ENCODE peak calls at places on chromosomes 3 and 15, in four cellular contexts. J is body of pancreas, T is HL-60, Z is RWPE1. A is an unnamed sample.

GRCh38 chr15:58361291-58361759 is 70.5 kb upstream of the LIPC start:
- DNase-seq in T (peak), J (no peak), Z (peak), A (no peak)

GRCh38 chr3:128438488-128439072 is 28.1 kb downstream of the DNAJB8 start:
- DNase-seq in Z (no peak), J (no peak), T (no peak), A (no peak)

GRCh38 chr15:74007820-74008371 is 13.4 kb downstream of the PML start:
- DNase-seq in J (no peak), Z (no peak), T (no peak), A (no peak)

GRCh38 chr3:414063-414462 is 217.5 kb downstream of the CHL1 start:
- DNase-seq in Z (no peak), J (no peak), T (no peak), A (no peak)

GRCh38 chr3:122273498-122273897 is 51.5 kb upstream of the CSTA start:
- DNase-seq in T (no peak), Z (no peak), J (no peak), A (no peak)

GRCh38 chr3:157532529-157533297 is 29.5 kb upstream of the VEPH1 start:
- DNase-seq in Z (peak), J (peak), T (peak), A (no peak)

GRCh38 chr3:177816667-177817208 is 619.5 kb upstream of the TBL1XR1 start:
- DNase-seq in J (peak), T (no peak), Z (peak), A (no peak)

GRCh38 chr15:37109952-37110630 is 9.7 kb upstream of the MEIS2 start:
- DNase-seq in T (no peak), J (peak), Z (no peak), A (no peak)

GRCh38 chr15:89666858-89667705 is 11.8 kb upstream of the KIF7 start:
- DNase-seq in Z (no peak), J (no peak), T (no peak), A (no peak)

GRCh38 chr3:77939726-77940125 is 899.8 kb downstream of the ROBO2 start:
- DNase-seq in T (no peak), J (no peak), Z (no peak), A (no peak)

GRCh38 chr3:55484191-55484644 is 2.9 kb downstream of the WNT5A start:
- DNase-seq in Z (no peak), T (no peak), J (peak), A (no peak)

GRCh38 chr3:55484741-55485207 is 2.3 kb downstream of the WNT5A start:
- DNase-seq in Z (no peak), T (no peak), J (no peak), A (no peak)

GRCh38 chr3:55486101-55486856 is 827 bp downstream of the WNT5A start:
- DNase-seq in J (peak), Z (no peak), T (no peak), A (no peak)

GRCh38 chr3:55486857-55487375 is at the start of gene WNT5A:
- DNase-seq in T (no peak), J (peak), Z (peak), A (no peak)

GRCh38 chr3:55485208-55485791 is 1.8 kb downstream of the WNT5A start:
- DNase-seq in Z (no peak), J (peak), T (peak), A (no peak)
- TF ChIP-seq CTCF in Z (peak), J (peak), T (no peak), A (peak)

DNA sequence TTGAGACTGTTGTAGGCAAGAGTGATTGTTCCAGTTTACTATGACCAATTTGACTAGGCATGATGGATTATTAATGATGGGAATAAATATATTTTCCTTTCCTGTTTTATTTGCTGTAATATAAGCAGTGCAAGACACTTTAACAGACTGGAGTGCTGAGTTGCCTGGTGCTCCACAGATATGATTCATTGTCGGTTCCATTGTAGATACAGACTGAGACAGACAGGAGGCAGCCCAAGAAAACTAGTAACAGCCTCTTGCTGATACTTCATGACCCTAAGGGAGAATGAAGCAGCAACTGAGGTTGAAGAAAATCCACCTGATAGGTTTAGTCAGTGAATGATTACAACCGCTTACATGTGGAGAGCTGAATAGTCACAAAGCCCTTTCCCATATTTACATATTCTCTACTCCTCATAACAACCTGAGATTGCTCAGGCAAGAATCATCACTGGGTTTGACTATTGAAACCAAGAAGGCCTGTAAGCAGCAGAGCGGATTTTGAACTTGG is 235.1 kb upstream of the TPRG1 start:
- DNase-seq in T (no peak), J (no peak), Z (no peak), A (no peak)
- TF ChIP-seq CTCF in T (no peak), J (no peak), Z (no peak), A (no peak)

GRCh38 chr3:151425640-151426336 is 35.1 kb downstream of the IGSF10 start:
- DNase-seq in J (no peak), Z (no peak), T (no peak), A (no peak)

GRCh38 chr3:151419806-151420205 is 35.3 kb upstream of the P2RY12 start:
- DNase-seq in J (no peak), Z (no peak), T (no peak), A (no peak)

GRCh38 chr3:151423091-151423490 is 37.8 kb downstream of the IGSF10 start:
- DNase-seq in J (no peak), Z (no peak), T (no peak), A (no peak)

GRCh38 chr3:151426337-151426648 is 34.6 kb downstream of the IGSF10 start:
- DNase-seq in T (no peak), J (no peak), Z (no peak), A (no peak)

DNA sequence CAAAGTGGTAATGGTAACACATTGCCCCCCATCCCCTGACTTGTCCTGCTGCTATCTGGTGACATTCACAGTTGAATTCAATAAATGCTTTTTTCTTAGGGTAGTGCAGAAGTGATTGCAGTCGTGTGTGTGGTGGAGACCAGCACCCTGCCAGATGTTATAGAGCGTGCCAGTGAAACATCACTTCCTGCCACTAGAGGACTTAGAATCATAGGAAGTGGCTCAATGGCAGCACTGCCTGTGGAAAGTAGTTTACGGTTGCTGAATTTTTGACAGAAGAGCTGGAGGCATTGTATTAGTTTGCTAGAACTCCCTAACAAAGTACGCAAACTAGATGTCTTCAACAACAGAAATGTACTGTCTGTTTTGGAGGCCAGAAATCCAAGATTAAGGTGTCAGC is 37.4 kb upstream of the P2RY12 start:
- DNase-seq in T (no peak), Z (no peak), J (no peak), A (no peak)
- TF ChIP-seq CTCF in T (peak), Z (no peak), J (no peak), A (peak)

GRCh38 chr15:25403771-25404170 is 35.1 kb downstream of the UBE3A start:
- DNase-seq in J (no peak), Z (no peak), T (no peak), A (no peak)

GRCh38 chr15:25406846-25407245 is 32.0 kb downstream of the UBE3A start:
- DNase-seq in Z (no peak), J (no peak), T (no peak), A (no peak)

GRCh38 chr15:25397110-25397509 is 41.7 kb downstream of the UBE3A start:
- DNase-seq in J (no peak), T (no peak), Z (no peak), A (no peak)

GRCh38 chr15:25402342-25402741 is 36.5 kb downstream of the UBE3A start:
- DNase-seq in Z (no peak), J (no peak), T (no peak), A (no peak)

GRCh38 chr15:25401511-25401910 is 37.3 kb downstream of the UBE3A start:
- DNase-seq in T (no peak), J (no peak), Z (no peak), A (no peak)
- TF ChIP-seq CTCF in T (no peak), J (no peak), Z (no peak), A (no peak)

GRCh38 chr3:148773805-148774204 is 53.8 kb upstream of the CPB1 start:
- DNase-seq in J (no peak), Z (no peak), T (no peak), A (no peak)
- TF ChIP-seq CTCF in J (no peak), Z (no peak), T (no peak), A (no peak)

GRCh38 chr3:89155811-89156210 is 48.4 kb downstream of the EPHA3 start:
- DNase-seq in J (no peak), T (no peak), Z (no peak), A (no peak)
- TF ChIP-seq CTCF in J (no peak), T (no peak), Z (no peak), A (no peak)

GRCh38 chr3:12991861-12992281 is 81.4 kb downstream of the IQSEC1 start:
- DNase-seq in T (no peak), Z (no peak), J (peak), A (no peak)

GRCh38 chr3:12994357-12994606 is 78.9 kb downstream of the IQSEC1 start:
- DNase-seq in T (no peak), J (peak), Z (no peak), A (no peak)

GRCh38 chr3:12992629-12993021 is 80.6 kb downstream of the IQSEC1 start:
- DNase-seq in T (no peak), Z (no peak), J (no peak), A (no peak)

GRCh38 chr3:12993623-12994356 is 79.4 kb downstream of the IQSEC1 start:
- DNase-seq in Z (no peak), J (peak), T (no peak), A (no peak)

GRCh38 chr3:12993022-12993622 is 80.1 kb downstream of the IQSEC1 start:
- DNase-seq in J (peak), T (no peak), Z (no peak), A (no peak)
- TF ChIP-seq CTCF in J (no peak), T (no peak), Z (no peak), A (no peak)

GRCh38 chr15:39931615-39932014 is 2.3 kb upstream of the EIF2AK4 start:
- DNase-seq in Z (no peak), J (no peak), T (no peak), A (no peak)
- TF ChIP-seq CTCF in Z (no peak), J (no peak), T (peak), A (no peak)

GRCh38 chr15:41565702-41566101 is 6.7 kb downstream of the TYRO3 start:
- DNase-seq in J (no peak), Z (no peak), T (no peak), A (no peak)

GRCh38 chr15:41566121-41566885 is 7.3 kb downstream of the TYRO3 start:
- DNase-seq in Z (no peak), J (no peak), T (no peak), A (no peak)

GRCh38 chr15:41567870-41568269 is 8.9 kb downstream of the TYRO3 start:
- DNase-seq in J (no peak), Z (no peak), T (no peak), A (no peak)

GRCh38 chr15:41568350-41569017 is 9.5 kb downstream of the TYRO3 start:
- DNase-seq in T (no peak), Z (no peak), J (peak), A (no peak)

DNA sequence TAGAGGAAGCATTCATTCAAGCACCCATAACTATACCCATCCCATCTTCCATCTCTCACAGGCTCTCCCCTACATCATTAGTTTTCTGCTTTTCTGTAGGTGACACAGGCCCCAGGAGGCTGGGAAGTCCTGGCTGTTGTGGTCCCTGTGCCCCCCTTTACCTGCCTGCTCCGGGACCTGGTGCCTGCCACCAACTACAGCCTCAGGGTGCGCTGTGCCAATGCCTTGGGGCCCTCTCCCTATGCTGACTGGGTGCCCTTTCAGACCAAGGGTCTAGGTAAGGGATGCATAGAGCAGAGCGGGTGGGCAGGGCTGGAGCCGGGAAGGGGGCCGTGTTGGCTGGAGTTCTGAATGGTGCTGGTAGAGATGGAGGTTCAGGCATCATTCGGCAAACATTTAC is 8.2 kb downstream of the TYRO3 start:
- DNase-seq in T (no peak), J (no peak), Z (no peak), A (no peak)
- TF ChIP-seq CTCF in T (no peak), J (no peak), Z (no peak), A (no peak)

DNA sequence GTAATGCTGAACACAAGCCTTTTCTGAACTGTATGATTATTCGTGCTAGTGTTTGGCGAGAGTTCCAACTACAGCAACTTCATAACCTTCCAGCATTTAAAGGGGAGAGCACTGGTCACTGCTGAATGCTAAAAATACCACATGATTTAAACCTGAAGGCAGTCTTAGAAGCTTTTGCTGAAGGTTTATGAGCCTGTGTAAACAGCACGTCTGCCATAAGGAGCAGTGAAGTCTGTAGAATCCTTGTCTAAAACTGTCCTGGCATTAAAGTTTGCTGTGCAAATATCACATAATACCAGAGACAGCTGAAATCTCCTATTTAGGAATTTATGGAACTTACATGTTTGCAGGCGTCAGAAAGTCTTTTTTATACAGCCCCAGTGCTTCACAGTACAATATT is 5.9 kb downstream of the SATB1 start:
- DNase-seq in J (no peak), Z (no peak), T (no peak), A (no peak)
- TF ChIP-seq CTCF in J (no peak), Z (no peak), T (no peak), A (no peak)

A was measured in CD14-positive monocyte.